ENCODE peak calls at places on chromosomes 2 and 18, in seven cellular contexts. R is OCI-LY7, X is heart left ventricle, F is pancreas, H is cardiac muscle cell, W is AG10803, A is cardiac fibroblast. Q is an unnamed sample.

GRCh38 chr2:165010556-165010955 is 55.2 kb upstream of the SLC38A11 start:
- DNase-seq in R (no peak), X (no peak), F (no peak), H (no peak), W (no peak), A (no peak), Q (no peak)

GRCh38 chr2:71952572-71953188 is 195.0 kb downstream of the CYP26B1 start:
- DNase-seq in R (no peak), X (no peak), F (no peak), H (no peak), W (no peak), A (no peak), Q (no peak)

GRCh38 chr2:239767016-239767905 is 257.9 kb downstream of the NDUFA10 start:
- DNase-seq in R (no peak), X (no peak), F (peak), H (no peak), W (no peak), A (no peak), Q (no peak)

GRCh38 chr2:229273384-229274338 is 2.6 kb upstream of the PID1 start:
- DNase-seq in R (peak), X (no peak), F (no peak), H (peak), W (peak), A (peak), Q (no peak)

GRCh38 chr2:24986397-24986796 is 14.6 kb upstream of the DNAJC27 start:
- DNase-seq in R (no peak), X (no peak), F (no peak), H (peak), W (peak), A (peak), Q (no peak)

GRCh38 chr2:223416826-223417610 is 185.1 kb downstream of the SCG2 start:
- DNase-seq in R (no peak), X (no peak), F (no peak), H (peak), W (peak), A (peak), Q (no peak)

GRCh38 chr2:77102927-77103326 is 419.2 kb downstream of the LRRTM4 start:
- DNase-seq in R (no peak), X (no peak), F (no peak), H (no peak), W (no peak), A (no peak), Q (no peak)

GRCh38 chr18:824179-824578 is 12.1 kb upstream of the YES1 start:
- DNase-seq in R (no peak), X (no peak), F (no peak), H (peak), W (no peak), A (peak), Q (no peak)

GRCh38 chr2:144983107-144983506 is 463.2 kb upstream of the ZEB2 start:
- DNase-seq in R (no peak), X (no peak), F (no peak), H (no peak), W (no peak), A (no peak), Q (no peak)

GRCh38 chr2:134406311-134406710 is 152.4 kb downstream of the MGAT5 start:
- DNase-seq in R (no peak), X (no peak), F (no peak), H (no peak), W (no peak), A (no peak), Q (no peak)

GRCh38 chr18:292271-292670 is 24.4 kb upstream of the THOC1 start:
- DNase-seq in R (no peak), X (no peak), F (no peak), H (peak), W (no peak), A (no peak), Q (no peak)

GRCh38 chr2:110659248-110659647 is 18.6 kb downstream of the BUB1 start:
- DNase-seq in R (no peak), X (no peak), F (no peak), H (no peak), W (peak), A (no peak), Q (no peak)

GRCh38 chr2:127047054-127047453 is 59.9 kb downstream of the BIN1 start:
- DNase-seq in R (no peak), X (no peak), F (no peak), H (no peak), W (no peak), A (no peak), Q (no peak)

GRCh38 chr2:155583674-155584195 is 748.8 kb downstream of the NR4A2 start:
- DNase-seq in R (no peak), X (no peak), F (peak), H (no peak), W (no peak), A (no peak), Q (no peak)

GRCh38 chr2:26607698-26608097 is 33.5 kb downstream of the CIB4 start:
- DNase-seq in R (no peak), X (no peak), F (no peak), H (no peak), W (no peak), A (no peak), Q (no peak)

GRCh38 chr2:8719528-8719927 is 37.7 kb downstream of the ID2 start:
- DNase-seq in R (no peak), X (no peak), F (no peak), H (peak), W (peak), A (peak), Q (peak)

GRCh38 chr2:166900700-166901099 is 12.4 kb downstream of the XIRP2 start:
- DNase-seq in R (peak), X (no peak), F (no peak), H (peak), W (no peak), A (peak), Q (no peak)

DNA sequence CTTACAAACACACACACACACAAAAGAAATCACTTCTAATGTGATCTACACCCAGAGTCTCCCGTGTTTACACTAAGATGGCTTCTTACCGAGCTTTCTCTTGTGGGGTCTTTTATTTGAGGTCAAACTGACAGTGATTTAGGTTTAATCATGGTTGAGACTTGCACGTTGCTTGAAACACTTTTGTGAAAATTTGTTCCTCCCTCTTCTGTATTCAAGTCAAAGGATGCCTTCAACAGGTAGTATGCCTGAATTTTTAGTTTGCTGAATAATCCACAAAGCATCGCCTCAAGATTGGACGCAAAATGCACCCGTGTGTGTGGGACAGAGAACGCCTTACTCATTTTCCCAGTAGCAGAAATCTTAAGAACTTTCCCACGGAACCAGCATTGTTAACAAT is 4.0 kb upstream of the ZNF516 start:
- DNase-seq in R (no peak), X (no peak), F (no peak), H (no peak), W (no peak), A (no peak), Q (no peak)
- H3K4me3 ChIP-seq in R (peak), X (no peak), F (no peak), H (no peak), W (no peak), A (no peak), Q (no peak)

GRCh38 chr2:236178921-236179652 is 10.9 kb upstream of the GBX2 start:
- DNase-seq in R (no peak), X (no peak), F (no peak), H (no peak), W (no peak), A (no peak), Q (no peak)

GRCh38 chr2:236176417-236176816 is 8.2 kb upstream of the GBX2 start:
- DNase-seq in R (peak), X (no peak), F (no peak), H (peak), W (no peak), A (peak), Q (no peak)

GRCh38 chr2:236177967-236178909 is 10.1 kb upstream of the GBX2 start:
- DNase-seq in R (no peak), X (peak), F (peak), H (peak), W (peak), A (peak), Q (no peak)

GRCh38 chr2:236176951-236177350 is 8.8 kb upstream of the GBX2 start:
- DNase-seq in R (no peak), X (no peak), F (no peak), H (no peak), W (no peak), A (no peak), Q (no peak)

DNA sequence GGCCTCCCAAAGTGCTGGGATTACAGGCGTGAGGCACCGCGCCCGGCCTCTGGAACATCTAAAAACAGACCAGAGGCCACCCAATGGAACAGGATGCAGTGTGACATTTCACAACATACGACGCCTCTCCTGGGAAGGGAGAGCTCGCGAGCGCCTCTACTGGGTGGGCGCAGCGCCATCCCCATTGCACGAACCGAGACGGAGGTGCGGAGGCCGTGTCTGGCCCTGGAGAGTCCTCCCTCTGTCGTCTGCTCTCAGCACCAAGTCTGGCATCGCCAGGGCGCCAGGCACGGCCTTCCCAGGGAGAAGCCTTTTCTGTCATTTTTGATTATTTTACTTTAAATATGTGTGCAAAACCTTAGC is 9.4 kb upstream of the GBX2 start:
- DNase-seq in R (no peak), X (peak), F (no peak), H (peak), W (peak), A (peak), Q (no peak)
- H3K4me3 ChIP-seq in R (no peak), X (no peak), F (peak), H (no peak), W (peak), A (no peak), Q (peak)

GRCh38 chr2:66573866-66574265 is 138.9 kb downstream of the MEIS1 start:
- DNase-seq in R (no peak), X (no peak), F (no peak), H (no peak), W (no peak), A (no peak), Q (no peak)

GRCh38 chr2:66577331-66578041 is 142.6 kb downstream of the MEIS1 start:
- DNase-seq in R (no peak), X (no peak), F (peak), H (no peak), W (no peak), A (no peak), Q (no peak)

GRCh38 chr2:66576381-66577330 is 141.7 kb downstream of the MEIS1 start:
- DNase-seq in R (no peak), X (no peak), F (peak), H (peak), W (peak), A (peak), Q (no peak)

GRCh38 chr2:66574701-66575624 is 140.0 kb downstream of the MEIS1 start:
- DNase-seq in R (peak), X (peak), F (peak), H (peak), W (peak), A (peak), Q (no peak)

DNA sequence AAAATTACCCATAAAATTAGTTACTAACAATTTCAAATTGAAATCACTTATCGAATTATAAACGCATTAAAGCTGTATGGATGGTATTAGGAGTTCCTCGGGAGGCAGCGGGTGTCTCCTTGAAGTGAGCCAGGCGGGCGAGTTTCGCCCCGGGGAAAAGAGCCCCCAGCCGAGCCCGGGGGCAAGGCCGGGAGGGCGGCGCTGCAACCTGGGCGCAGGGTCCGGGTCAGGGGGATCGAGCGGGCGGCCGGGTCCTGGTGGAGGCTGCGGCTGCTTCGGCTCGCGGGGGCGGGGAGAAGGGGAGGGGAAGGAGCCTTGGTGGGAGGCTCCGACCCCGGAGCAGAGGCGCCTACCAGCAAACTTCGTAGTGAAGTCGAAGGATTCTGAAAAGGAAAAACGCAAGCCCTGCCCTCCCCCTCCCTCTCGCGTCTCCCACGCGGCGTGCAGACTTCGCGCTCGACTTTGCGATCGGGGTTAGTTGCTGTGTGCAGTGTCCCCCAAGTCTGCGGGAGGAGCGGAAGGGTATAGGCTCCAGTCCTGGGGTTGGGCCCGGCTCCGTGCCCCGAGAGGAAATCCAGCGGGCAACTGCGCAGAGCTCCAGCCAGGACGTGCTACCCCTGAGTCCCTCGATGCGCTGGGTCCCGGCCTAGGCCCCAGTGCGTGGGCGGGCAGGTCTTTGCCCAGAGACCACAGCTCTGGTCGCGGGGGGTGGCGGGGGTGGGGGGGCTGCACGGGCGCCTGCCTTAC is 140.9 kb downstream of the MEIS1 start:
- DNase-seq in R (no peak), X (peak), F (peak), H (peak), W (peak), A (peak), Q (no peak)
- H3K4me3 ChIP-seq in R (no peak), X (peak), F (peak), H (peak), W (peak), A (peak), Q (peak)

GRCh38 chr2:221501883-221502269 is 70.2 kb downstream of the EPHA4 start:
- DNase-seq in R (no peak), X (no peak), F (no peak), H (no peak), W (no peak), A (no peak), Q (no peak)
- H3K4me3 ChIP-seq in R (no peak), X (no peak), F (no peak), H (no peak), W (peak), A (no peak), Q (no peak)

DNA sequence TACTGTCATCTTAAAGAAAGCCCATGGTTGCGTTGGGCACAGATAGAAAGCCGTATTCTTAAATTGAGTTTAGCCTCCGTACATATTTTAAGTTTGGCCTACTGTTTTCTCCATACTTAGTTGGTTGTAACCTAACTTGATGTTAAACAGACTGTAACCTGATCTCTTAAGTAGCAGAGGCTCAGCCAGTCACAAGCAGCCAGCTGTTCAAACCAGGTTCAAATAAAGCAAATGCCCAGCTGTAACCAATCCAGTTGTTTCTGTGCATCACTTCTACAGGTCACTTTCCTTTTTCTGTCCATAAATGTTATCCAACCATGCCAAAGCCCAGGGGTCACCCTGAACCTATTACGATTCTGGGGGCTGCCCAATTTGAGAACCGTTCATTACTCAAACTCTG is 10.0 kb upstream of the THADA start:
- DNase-seq in R (no peak), X (no peak), F (no peak), H (no peak), W (no peak), A (no peak), Q (no peak)
- H3K4me3 ChIP-seq in R (no peak), X (no peak), F (no peak), H (no peak), W (no peak), A (no peak), Q (no peak)